ENCODE peak calls at places on chromosomes 7 and 10, in six cellular contexts. U is NAMALWA; E is AG10803; R is activated CD4-positive, alpha-beta T cell treated with anti-CD3 and anti-CD28 coated beads for 48 hours; G is T-helper 1 cell; B is dorsolateral prefrontal cortex. K is an unnamed sample.

GRCh38 chr10:110334061-110334656 is 29.4 kb upstream of the SMNDC1 start:
- DNase-seq in U (no peak), E (no peak), R (no peak), G (peak; percentile 34), B (no peak), K (no peak)

GRCh38 chr10:26697163-26697921 is at the start of gene PDSS1:
- DNase-seq in U (peak; percentile 68), E (peak; percentile 61), R (peak; percentile 76), G (peak; percentile 76), B (peak; percentile 80), K (peak; percentile 25)

GRCh38 chr7:97973206-97973658 is 16.8 kb downstream of the OCM2 start:
- DNase-seq in U (no peak), E (no peak), R (peak; percentile 9), G (no peak), B (no peak), K (no peak)

GRCh38 chr10:119701861-119702260 is 24.0 kb upstream of the INPP5F start:
- DNase-seq in U (no peak), E (peak; percentile 15), R (no peak), G (no peak), B (no peak), K (no peak)

GRCh38 chr10:7121154-7121797 is 289.6 kb downstream of the SFMBT2 start:
- DNase-seq in U (peak; percentile 82), E (no peak), R (peak; percentile 79), G (peak; percentile 43), B (peak; percentile 50), K (peak; percentile 48)

GRCh38 chr7:158378978-158379377 is 208.6 kb downstream of the PTPRN2 start:
- DNase-seq in U (no peak), E (no peak), R (no peak), G (no peak), B (no peak), K (no peak)

GRCh38 chr10:121596668-121597503 is 1.4 kb downstream of the FGFR2 start:
- DNase-seq in U (no peak), E (no peak), R (no peak), G (no peak), B (peak; percentile 76), K (no peak)

GRCh38 chr7:7641129-7641663 is 644 bp downstream of the UMAD1 start:
- DNase-seq in U (peak; percentile 76), E (peak; percentile 12), R (no peak), G (no peak), B (no peak), K (no peak)

GRCh38 chr10:21495002-21495685 is 30.3 kb downstream of the SKIDA1 start:
- DNase-seq in U (no peak), E (no peak), R (no peak), G (no peak), B (no peak), K (no peak)

GRCh38 chr10:103610921-103611511 is 117.5 kb downstream of the NEURL1 start:
- DNase-seq in U (no peak), E (no peak), R (no peak), G (no peak), B (no peak), K (no peak)

GRCh38 chr7:42244828-42245227 is 7.8 kb upstream of the GLI3 start:
- DNase-seq in U (no peak), E (peak; percentile 88), R (no peak), G (no peak), B (no peak), K (no peak)

GRCh38 chr10:129023057-129023456 is 444.0 kb upstream of the MGMT start:
- DNase-seq in U (no peak), E (no peak), R (no peak), G (no peak), B (no peak), K (no peak)

GRCh38 chr10:95346715-95347401 is 56.1 kb upstream of the PDLIM1 start:
- DNase-seq in U (no peak), E (peak; percentile 9), R (no peak), G (no peak), B (no peak), K (no peak)

GRCh38 chr10:69826789-69827532 is 25.3 kb downstream of the COL13A1 start:
- DNase-seq in U (no peak), E (no peak), R (no peak), G (no peak), B (no peak), K (no peak)

GRCh38 chr10:114694735-114695134 is 36.7 kb upstream of the ABLIM1 start:
- DNase-seq in U (peak; percentile 54), E (no peak), R (peak; percentile 62), G (peak; percentile 24), B (no peak), K (no peak)

GRCh38 chr10:6763417-6763816 is 183.3 kb upstream of the PRKCQ start:
- DNase-seq in U (no peak), E (no peak), R (no peak), G (no peak), B (no peak), K (no peak)

GRCh38 chr7:151745090-151745638 is 131.8 kb downstream of the PRKAG2 start:
- DNase-seq in U (no peak), E (peak; percentile 54), R (peak; percentile 67), G (peak; percentile 45), B (no peak), K (no peak)

GRCh38 chr7:2937701-2938513 is 93.8 kb upstream of the GNA12 start:
- DNase-seq in U (no peak), E (no peak), R (no peak), G (no peak), B (peak; percentile 20), K (no peak)

GRCh38 chr7:20268832-20269231 is 51.6 kb upstream of the MACC1 start:
- DNase-seq in U (no peak), E (peak; percentile 9), R (no peak), G (no peak), B (no peak), K (no peak)

GRCh38 chr7:150788474-150789269 is 11.5 kb downstream of the TMEM176B start:
- DNase-seq in U (no peak), E (peak; percentile 64), R (no peak), G (no peak), B (no peak), K (no peak)

GRCh38 chr7:102287465-102288146 is 938 bp downstream of the SH2B2 start:
- DNase-seq in U (peak; percentile 83), E (no peak), R (peak; percentile 39), G (peak; percentile 23), B (no peak), K (no peak)

GRCh38 chr7:42432644-42433043 is 195.6 kb upstream of the GLI3 start:
- DNase-seq in U (no peak), E (no peak), R (no peak), G (no peak), B (no peak), K (no peak)

GRCh38 chr7:132581431-132581830 is 5.2 kb upstream of the PLXNA4 start:
- DNase-seq in U (no peak), E (no peak), R (no peak), G (no peak), B (no peak), K (no peak)

GRCh38 chr10:83983578-83984255 is 155.6 kb upstream of the GHITM start:
- DNase-seq in U (no peak), E (no peak), R (no peak), G (no peak), B (no peak), K (no peak)

GRCh38 chr7:31418928-31419327 is 78.4 kb upstream of the NEUROD6 start:
- DNase-seq in U (no peak), E (no peak), R (no peak), G (no peak), B (no peak), K (no peak)

GRCh38 chr7:45881759-45882464 is 6.4 kb upstream of the IGFBP1 start:
- DNase-seq in U (no peak), E (peak; percentile 92), R (no peak), G (no peak), B (no peak), K (no peak)

GRCh38 chr10:52258791-52259427 is 55.2 kb upstream of the DKK1 start:
- DNase-seq in U (no peak), E (peak; percentile 22), R (no peak), G (no peak), B (no peak), K (no peak)

GRCh38 chr7:36208406-36208805 is 55.4 kb downstream of the EEPD1 start:
- DNase-seq in U (no peak), E (no peak), R (no peak), G (no peak), B (no peak), K (no peak)

GRCh38 chr7:1512781-1513656 is 8.8 kb upstream of the INTS1 start:
- DNase-seq in U (peak; percentile 92), E (peak; percentile 67), R (peak; percentile 63), G (peak; percentile 55), B (peak; percentile 89), K (peak; percentile 33)

GRCh38 chr10:14553434-14553833 is 221.3 kb downstream of the FAM107B start:
- DNase-seq in U (no peak), E (peak; percentile 70), R (no peak), G (peak; percentile 40), B (no peak), K (no peak)

GRCh38 chr10:125564570-125564969 is 118.4 kb downstream of the TEX36 start:
- DNase-seq in U (no peak), E (no peak), R (no peak), G (no peak), B (no peak), K (no peak)

GRCh38 chr10:122249303-122249850 is 21.7 kb upstream of the BTBD16 start:
- DNase-seq in U (no peak), E (no peak), R (no peak), G (no peak), B (no peak), K (no peak)

K was measured in T follicular helper cell.